ENCODE peak calls at places on chromosomes 11 and 22, in five cellular contexts. One of them, this sample, is unnamed.
A peak's percentile ranks its signal among the peaks of the same experiment; 100 is the strongest.

GRCh38 chr11:35990816-35991215 is 47.0 kb downstream of the LDLRAD3 start:
- DNase-seq in IMR-90: no peak
- DNase-seq in prostate gland: no peak
- DNase-seq in HepG2: no peak
- DNase-seq in uterus: no peak
- DNase-seq in this sample: no peak

GRCh38 chr11:10823152-10823579 is 14.4 kb upstream of the EIF4G2 start:
- DNase-seq in prostate gland: no peak
- DNase-seq in HepG2: no peak
- DNase-seq in IMR-90: no peak
- DNase-seq in uterus: no peak
- DNase-seq in this sample: no peak

GRCh38 chr11:59222464-59223065 is 9.8 kb upstream of the MPEG1 start:
- DNase-seq in uterus: no peak
- DNase-seq in IMR-90: no peak
- DNase-seq in prostate gland: no peak
- DNase-seq in HepG2: no peak
- DNase-seq in this sample: no peak

GRCh38 chr11:32188785-32189184 is 97.9 kb downstream of the RCN1 start:
- DNase-seq in IMR-90: no peak
- DNase-seq in uterus: no peak
- DNase-seq in HepG2: no peak
- DNase-seq in prostate gland: no peak
- DNase-seq in this sample: no peak

GRCh38 chr11:79229047-79229446 is 211.8 kb downstream of the TENM4 start:
- DNase-seq in prostate gland: no peak
- DNase-seq in HepG2: no peak
- DNase-seq in IMR-90: no peak
- DNase-seq in uterus: no peak
- DNase-seq in this sample: no peak

GRCh38 chr11:77726524-77726923 is 88.9 kb upstream of the CLNS1A start:
- DNase-seq in HepG2: no peak
- DNase-seq in prostate gland: no peak
- DNase-seq in IMR-90: no peak
- DNase-seq in uterus: no peak
- DNase-seq in this sample: no peak

GRCh38 chr11:83793332-83793731 is 507.2 kb upstream of the CCDC90B start:
- DNase-seq in IMR-90: no peak
- DNase-seq in uterus: no peak
- DNase-seq in prostate gland: no peak
- DNase-seq in HepG2: no peak
- DNase-seq in this sample: no peak

GRCh38 chr11:83191491-83191890 is 2.0 kb upstream of the ANKRD42 start:
- DNase-seq in uterus: no peak
- DNase-seq in prostate gland: no peak
- DNase-seq in IMR-90: no peak
- DNase-seq in HepG2: no peak
- DNase-seq in this sample: no peak

GRCh38 chr22:26835929-26836528 is 178.6 kb downstream of the MIAT start:
- DNase-seq in HepG2: peak; percentile 26
- DNase-seq in IMR-90: peak; percentile 23
- DNase-seq in uterus: peak; percentile 19
- DNase-seq in prostate gland: no peak
- DNase-seq in this sample: peak; percentile 18

GRCh38 chr22:45397806-45398205 is 15.6 kb downstream of the SMC1B start:
- DNase-seq in IMR-90: no peak
- DNase-seq in prostate gland: no peak
- DNase-seq in HepG2: peak; percentile 17
- DNase-seq in uterus: no peak
- DNase-seq in this sample: no peak

GRCh38 chr11:102367364-102367763 is 20.4 kb downstream of the BIRC2 start:
- DNase-seq in prostate gland: no peak
- DNase-seq in uterus: no peak
- DNase-seq in HepG2: no peak
- DNase-seq in IMR-90: peak; percentile 23
- DNase-seq in this sample: no peak

GRCh38 chr11:116691779-116692178 is 81.0 kb downstream of the BUD13 start:
- DNase-seq in uterus: peak; percentile 24
- DNase-seq in HepG2: peak; percentile 31
- DNase-seq in prostate gland: peak; percentile 16
- DNase-seq in IMR-90: peak; percentile 6
- DNase-seq in this sample: peak; percentile 35

GRCh38 chr11:134363592-134363991 is 31.8 kb downstream of the GLB1L2 start:
- DNase-seq in IMR-90: no peak
- DNase-seq in HepG2: no peak
- DNase-seq in prostate gland: no peak
- DNase-seq in uterus: no peak
- DNase-seq in this sample: no peak

GRCh38 chr22:31019276-31019930 is 50.3 kb downstream of the TUG1 start:
- DNase-seq in HepG2: no peak
- DNase-seq in IMR-90: no peak
- DNase-seq in prostate gland: no peak
- DNase-seq in uterus: no peak
- DNase-seq in this sample: no peak

GRCh38 chr11:12063251-12063650 is 47.1 kb upstream of the MICAL2 start:
- DNase-seq in IMR-90: no peak
- DNase-seq in prostate gland: no peak
- DNase-seq in HepG2: no peak
- DNase-seq in uterus: no peak
- DNase-seq in this sample: no peak

GRCh38 chr11:69553416-69554357 is 72.2 kb downstream of the LINC01488 start:
- DNase-seq in uterus: no peak
- DNase-seq in IMR-90: no peak
- DNase-seq in HepG2: no peak
- DNase-seq in prostate gland: no peak
- DNase-seq in this sample: no peak

GRCh38 chr11:117816846-117817212 is 7.7 kb downstream of the FXYD2 start:
- DNase-seq in HepG2: no peak
- DNase-seq in IMR-90: no peak
- DNase-seq in uterus: no peak
- DNase-seq in prostate gland: no peak
- DNase-seq in this sample: no peak

GRCh38 chr11:119144825-119145476 is 3.9 kb upstream of the ABCG4 start:
- DNase-seq in HepG2: peak; percentile 77
- DNase-seq in prostate gland: peak; percentile 26
- DNase-seq in uterus: peak; percentile 56
- DNase-seq in IMR-90: peak; percentile 68
- DNase-seq in this sample: peak; percentile 83

GRCh38 chr11:2940166-2940929 is 11.1 kb upstream of the PHLDA2 start:
- DNase-seq in prostate gland: no peak
- DNase-seq in IMR-90: no peak
- DNase-seq in HepG2: peak; percentile 46
- DNase-seq in uterus: no peak
- DNase-seq in this sample: peak; percentile 82
- TF ChIP-seq POLR2A in prostate gland: no peak
- TF ChIP-seq POLR2A in IMR-90: no peak
- TF ChIP-seq POLR2A in HepG2: peak; percentile 23
- TF ChIP-seq POLR2A in uterus: no peak
- TF ChIP-seq POLR2A in this sample: no peak

GRCh38 chr22:50583294-50583865 is 731 bp upstream of the CHKB start:
- DNase-seq in HepG2: peak; percentile 18
- DNase-seq in IMR-90: no peak
- DNase-seq in prostate gland: no peak
- DNase-seq in uterus: no peak
- DNase-seq in this sample: no peak

GRCh38 chr22:50581031-50581949 is 1.4 kb downstream of the CHKB start:
- DNase-seq in IMR-90: no peak
- DNase-seq in HepG2: no peak
- DNase-seq in prostate gland: no peak
- DNase-seq in uterus: no peak
- DNase-seq in this sample: no peak

GRCh38 chr22:50581950-50582561 is 593 bp downstream of the CHKB start:
- DNase-seq in HepG2: no peak
- DNase-seq in uterus: no peak
- DNase-seq in prostate gland: no peak
- DNase-seq in IMR-90: no peak
- DNase-seq in this sample: no peak

GRCh38 chr22:50584106-50585096 is 1.8 kb upstream of the CHKB start:
- DNase-seq in prostate gland: no peak
- DNase-seq in IMR-90: no peak
- DNase-seq in HepG2: peak; percentile 18
- DNase-seq in uterus: no peak
- DNase-seq in this sample: no peak

GRCh38 chr22:50582562-50583293 is at the start of gene CHKB:
- DNase-seq in HepG2: peak; percentile 95
- DNase-seq in uterus: peak; percentile 98
- DNase-seq in IMR-90: peak; percentile 96
- DNase-seq in prostate gland: peak; percentile 99
- DNase-seq in this sample: peak; percentile 98
- TF ChIP-seq POLR2A in HepG2: peak; percentile 88
- TF ChIP-seq POLR2A in uterus: peak; percentile 95
- TF ChIP-seq POLR2A in IMR-90: peak; percentile 68
- TF ChIP-seq POLR2A in prostate gland: peak; percentile 97
- TF ChIP-seq POLR2A in this sample: peak; percentile 59

GRCh38 chr22:29268511-29269229 is 602 bp downstream of the EWSR1 start:
- DNase-seq in uterus: peak; percentile 68
- DNase-seq in HepG2: peak; percentile 41
- DNase-seq in prostate gland: peak; percentile 24
- DNase-seq in IMR-90: peak; percentile 67
- DNase-seq in this sample: no peak
- TF ChIP-seq POLR2A in uterus: peak; percentile 4
- TF ChIP-seq POLR2A in HepG2: no peak
- TF ChIP-seq POLR2A in prostate gland: no peak
- TF ChIP-seq POLR2A in IMR-90: no peak
- TF ChIP-seq POLR2A in this sample: no peak

DNA sequence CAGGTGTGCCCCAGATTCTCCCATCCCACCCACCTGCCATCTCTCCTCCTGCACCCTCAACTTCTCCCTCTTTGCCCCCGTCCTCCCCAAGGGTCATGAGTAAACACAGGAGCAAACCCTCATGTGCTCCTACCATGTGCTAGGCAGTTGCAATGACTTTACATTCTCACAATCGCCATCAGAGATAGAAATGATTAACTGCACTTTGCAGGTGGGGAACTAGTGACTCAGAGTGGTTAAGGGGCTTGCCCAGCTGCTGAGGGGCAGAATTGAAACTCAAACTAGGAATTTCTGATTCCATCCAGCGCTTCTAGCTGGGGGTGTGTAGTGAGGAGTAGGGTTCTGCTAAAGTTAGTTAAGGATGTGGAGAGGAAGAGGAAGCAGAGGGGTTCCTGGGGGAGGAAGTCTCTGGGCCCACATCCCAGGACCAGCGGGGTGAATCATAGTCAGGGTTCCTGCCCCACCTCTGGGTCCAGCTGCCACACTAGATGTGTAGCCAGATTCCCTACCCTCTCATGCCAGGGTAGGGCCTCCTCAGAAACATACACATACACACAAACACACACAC is 16.0 kb upstream of the PRG2 start:
- DNase-seq in uterus: peak; percentile 28
- DNase-seq in HepG2: no peak
- DNase-seq in IMR-90: peak; percentile 39
- DNase-seq in prostate gland: no peak
- DNase-seq in this sample: peak; percentile 37
- TF ChIP-seq POLR2A in uterus: no peak
- TF ChIP-seq POLR2A in HepG2: no peak
- TF ChIP-seq POLR2A in IMR-90: no peak
- TF ChIP-seq POLR2A in prostate gland: no peak
- TF ChIP-seq POLR2A in this sample: no peak

DNA sequence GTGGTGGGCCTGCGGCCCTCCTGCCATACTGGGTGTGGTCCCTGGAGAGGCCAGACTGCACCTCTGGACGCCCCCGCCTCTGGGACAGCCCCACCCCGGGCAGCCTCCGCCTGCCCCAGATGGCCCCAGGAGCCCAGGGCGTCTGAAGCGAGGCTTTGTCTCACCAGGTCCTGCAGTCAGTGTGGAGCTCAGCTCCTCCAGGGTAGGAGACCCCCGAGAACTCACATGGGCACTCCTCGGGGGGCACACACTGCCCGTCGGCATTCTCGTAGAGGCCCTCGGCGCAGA is 10.4 kb downstream of the MUC6 start:
- DNase-seq in HepG2: no peak
- DNase-seq in IMR-90: no peak
- DNase-seq in prostate gland: no peak
- DNase-seq in uterus: no peak
- DNase-seq in this sample: no peak
- TF ChIP-seq POLR2A in HepG2: no peak
- TF ChIP-seq POLR2A in IMR-90: no peak
- TF ChIP-seq POLR2A in prostate gland: no peak
- TF ChIP-seq POLR2A in uterus: no peak
- TF ChIP-seq POLR2A in this sample: no peak

GRCh38 chr11:28110108-28110838 is 2.1 kb downstream of the METTL15 start:
- DNase-seq in prostate gland: peak; percentile 68
- DNase-seq in HepG2: peak; percentile 68
- DNase-seq in uterus: peak; percentile 58
- DNase-seq in IMR-90: peak; percentile 78
- DNase-seq in this sample: no peak
- TF ChIP-seq POLR2A in prostate gland: peak; percentile 37
- TF ChIP-seq POLR2A in HepG2: peak; percentile 82
- TF ChIP-seq POLR2A in uterus: no peak
- TF ChIP-seq POLR2A in IMR-90: peak; percentile 77
- TF ChIP-seq POLR2A in this sample: peak; percentile 72

DNA sequence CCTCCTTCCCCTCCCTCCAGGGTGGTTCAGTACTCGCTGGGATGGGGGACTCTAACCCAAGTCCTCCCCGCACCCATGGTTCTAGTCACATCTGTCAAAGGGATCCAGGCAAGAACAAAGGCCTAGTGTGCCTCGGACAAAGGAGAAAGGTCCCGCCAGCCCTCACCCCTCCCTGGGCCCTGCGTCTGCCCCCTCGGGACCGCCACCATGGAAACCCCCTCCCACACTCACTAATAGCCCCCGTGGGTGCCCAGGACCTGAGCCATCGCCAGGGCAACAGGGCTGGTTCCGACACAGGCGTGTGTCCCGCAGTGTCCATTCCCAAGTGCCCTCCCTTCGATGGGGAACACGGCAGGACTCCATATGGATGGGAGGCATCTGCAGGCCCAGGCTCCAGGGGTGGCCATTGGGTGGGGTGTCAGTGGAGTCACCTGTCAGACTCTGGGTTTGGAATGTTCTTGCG is 5.1 kb upstream of the CARNS1 start:
- DNase-seq in uterus: no peak
- DNase-seq in prostate gland: no peak
- DNase-seq in HepG2: no peak
- DNase-seq in IMR-90: no peak
- DNase-seq in this sample: no peak
- TF ChIP-seq POLR2A in uterus: no peak
- TF ChIP-seq POLR2A in prostate gland: no peak
- TF ChIP-seq POLR2A in HepG2: no peak
- TF ChIP-seq POLR2A in IMR-90: no peak
- TF ChIP-seq POLR2A in this sample: no peak

This sample was measured in H54.